ENCODE peak calls at places on chromosomes 11 and 22, in nine cellular contexts. C, M, Y, N, P, F, S, O and W are unnamed samples.

GRCh38 chr22:27644566-27644965 is 157.0 kb downstream of the MN1 start:
- DNase-seq in C (no peak), M (no peak), Y (no peak), N (no peak), P (no peak), F (no peak), S (no peak), O (no peak), W (no peak)

GRCh38 chr11:462107-462890 is 12.2 kb downstream of the PTDSS2 start:
- DNase-seq in C (no peak), M (no peak), Y (no peak), N (no peak), P (no peak), F (no peak), S (no peak), O (no peak), W (no peak)

GRCh38 chr11:81004576-81004975 is 1563.7 kb upstream of the TENM4 start:
- DNase-seq in C (no peak), M (no peak), Y (no peak), N (no peak), P (no peak), F (no peak), S (no peak), O (no peak), W (no peak)

GRCh38 chr11:92859290-92859689 is 110.2 kb upstream of the MTNR1B start:
- DNase-seq in C (no peak), M (no peak), Y (no peak), N (no peak), P (no peak), F (no peak), S (no peak), O (no peak), W (no peak)

GRCh38 chr11:15707971-15708370 is 593.2 kb downstream of the INSC start:
- DNase-seq in C (peak; percentile 11), M (peak; percentile 76), Y (no peak), N (no peak), P (no peak), F (peak; percentile 64), S (no peak), O (no peak), W (no peak)

GRCh38 chr22:44583076-44583760 is 85.2 kb upstream of the RTL6 start:
- DNase-seq in C (no peak), M (no peak), Y (no peak), N (peak; percentile 24), P (peak; percentile 37), F (no peak), S (no peak), O (no peak), W (peak; percentile 18)

GRCh38 chr22:37241351-37242142 is 2.5 kb downstream of the RAC2 start:
- DNase-seq in C (no peak), M (no peak), Y (no peak), N (peak; percentile 92), P (no peak), F (no peak), S (no peak), O (no peak), W (no peak)

GRCh38 chr11:36300651-36301050 is 4.6 kb downstream of the PRR5L start:
- DNase-seq in C (no peak), M (peak; percentile 80), Y (no peak), N (peak; percentile 82), P (no peak), F (no peak), S (no peak), O (no peak), W (no peak)

GRCh38 chr11:12280199-12280837 is 97.1 kb upstream of the PARVA start:
- DNase-seq in C (no peak), M (no peak), Y (no peak), N (no peak), P (peak; percentile 48), F (peak; percentile 40), S (peak; percentile 58), O (no peak), W (no peak)

GRCh38 chr22:30092686-30093085 is 12.4 kb downstream of the HORMAD2 start:
- DNase-seq in C (no peak), M (no peak), Y (no peak), N (no peak), P (no peak), F (no peak), S (no peak), O (no peak), W (no peak)

GRCh38 chr11:16604784-16605439 is 133.5 kb upstream of the C11orf58 start:
- DNase-seq in C (peak; percentile 53), M (peak; percentile 80), Y (no peak), N (peak; percentile 80), P (peak; percentile 78), F (peak; percentile 27), S (no peak), O (no peak), W (peak; percentile 32)

GRCh38 chr22:44085743-44086741 is 61.9 kb downstream of the PARVB start:
- DNase-seq in C (peak; percentile 77), M (peak; percentile 64), Y (no peak), N (no peak), P (no peak), F (peak; percentile 50), S (peak; percentile 74), O (no peak), W (peak; percentile 71)

GRCh38 chr11:116882386-116882785 is 45.0 kb upstream of the APOA1 start:
- DNase-seq in C (no peak), M (peak; percentile 70), Y (no peak), N (no peak), P (no peak), F (no peak), S (no peak), O (no peak), W (no peak)

GRCh38 chr11:69132301-69132670 is 23.4 kb upstream of the SMIM38 start:
- DNase-seq in C (no peak), M (no peak), Y (no peak), N (no peak), P (no peak), F (no peak), S (no peak), O (no peak), W (no peak)

GRCh38 chr22:41697126-41697775 is 2.1 kb upstream of the MEI1 start:
- DNase-seq in C (peak; percentile 98), M (peak; percentile 94), Y (peak; percentile 81), N (peak; percentile 97), P (peak; percentile 96), F (peak; percentile 50), S (peak; percentile 94), O (peak; percentile 72), W (peak; percentile 87)

GRCh38 chr11:118789501-118790356 is 1.2 kb downstream of the DDX6 start:
- DNase-seq in C (peak; percentile 47), M (peak; percentile 46), Y (peak; percentile 69), N (no peak), P (no peak), F (peak; percentile 45), S (no peak), O (no peak), W (peak; percentile 23)

GRCh38 chr11:93796424-93796823 is 12.3 kb downstream of the MED17 start:
- DNase-seq in C (no peak), M (no peak), Y (no peak), N (no peak), P (no peak), F (no peak), S (no peak), O (no peak), W (no peak)